ENCODE peak calls at places on chromosomes 16 and 17, in five cellular contexts. E is body of pancreas; Y is CD8-positive, alpha-beta T cell; Q is fibroblast of lung; H is cardiac fibroblast. U is an unnamed sample.

GRCh38 chr16:77531741-77532140 is 96.9 kb upstream of the ADAMTS18 start:
- DNase-seq in E (no peak), Y (no peak), Q (peak; percentile 17), H (no peak), U (no peak)

GRCh38 chr17:49717371-49717841 is 9.6 kb upstream of the SLC35B1 start:
- DNase-seq in E (peak; percentile 45), Y (no peak), Q (no peak), H (no peak), U (no peak)

GRCh38 chr16:28607116-28607623 is 2.7 kb downstream of the SULT1A1 start:
- DNase-seq in E (no peak), Y (no peak), Q (no peak), H (no peak), U (no peak)

GRCh38 chr16:83973077-83973476 is 5.0 kb downstream of the NECAB2 start:
- DNase-seq in E (no peak), Y (no peak), Q (no peak), H (no peak), U (no peak)

GRCh38 chr16:80092686-80093085 is 448.1 kb upstream of the DYNLRB2 start:
- DNase-seq in E (no peak), Y (no peak), Q (no peak), H (no peak), U (no peak)

GRCh38 chr16:25124503-25124902 is 13.0 kb downstream of the LCMT1 start:
- DNase-seq in E (no peak), Y (no peak), Q (no peak), H (no peak), U (no peak)

GRCh38 chr16:46731691-46732555 is 16.2 kb downstream of the MYLK3 start:
- DNase-seq in E (no peak), Y (no peak), Q (no peak), H (peak; percentile 65), U (no peak)

GRCh38 chr16:3256146-3256875 is at the start of gene MEFV:
- DNase-seq in E (no peak), Y (no peak), Q (no peak), H (peak; percentile 38), U (no peak)

GRCh38 chr16:72569677-72570076 is 397.7 kb upstream of the PMFBP1 start:
- DNase-seq in E (no peak), Y (no peak), Q (no peak), H (no peak), U (no peak)

GRCh38 chr17:17626840-17627239 is 35.3 kb upstream of the PEMT start:
- DNase-seq in E (no peak), Y (no peak), Q (no peak), H (no peak), U (no peak)

GRCh38 chr16:53757971-53758609 is 54.1 kb downstream of the FTO start:
- DNase-seq in E (no peak), Y (no peak), Q (no peak), H (no peak), U (no peak)

GRCh38 chr16:82748026-82748425 is 121.3 kb downstream of the CDH13 start:
- DNase-seq in E (peak; percentile 35), Y (no peak), Q (peak; percentile 91), H (peak; percentile 94), U (no peak)

GRCh38 chr16:73023752-73024570 is 24.0 kb downstream of the ZFHX3 start:
- DNase-seq in E (peak; percentile 9), Y (no peak), Q (no peak), H (no peak), U (no peak)

GRCh38 chr17:42459983-42460300 is 1.3 kb downstream of the ATP6V0A1 start:
- DNase-seq in E (no peak), Y (no peak), Q (peak; percentile 58), H (peak; percentile 58), U (peak; percentile 58)

GRCh38 chr16:9709221-9709620 is 473.0 kb downstream of the GRIN2A start:
- DNase-seq in E (no peak), Y (no peak), Q (no peak), H (no peak), U (no peak)

GRCh38 chr17:43814026-43814425 is 18.9 kb downstream of the MPP3 start:
- DNase-seq in E (no peak), Y (no peak), Q (no peak), H (no peak), U (no peak)

DNA sequence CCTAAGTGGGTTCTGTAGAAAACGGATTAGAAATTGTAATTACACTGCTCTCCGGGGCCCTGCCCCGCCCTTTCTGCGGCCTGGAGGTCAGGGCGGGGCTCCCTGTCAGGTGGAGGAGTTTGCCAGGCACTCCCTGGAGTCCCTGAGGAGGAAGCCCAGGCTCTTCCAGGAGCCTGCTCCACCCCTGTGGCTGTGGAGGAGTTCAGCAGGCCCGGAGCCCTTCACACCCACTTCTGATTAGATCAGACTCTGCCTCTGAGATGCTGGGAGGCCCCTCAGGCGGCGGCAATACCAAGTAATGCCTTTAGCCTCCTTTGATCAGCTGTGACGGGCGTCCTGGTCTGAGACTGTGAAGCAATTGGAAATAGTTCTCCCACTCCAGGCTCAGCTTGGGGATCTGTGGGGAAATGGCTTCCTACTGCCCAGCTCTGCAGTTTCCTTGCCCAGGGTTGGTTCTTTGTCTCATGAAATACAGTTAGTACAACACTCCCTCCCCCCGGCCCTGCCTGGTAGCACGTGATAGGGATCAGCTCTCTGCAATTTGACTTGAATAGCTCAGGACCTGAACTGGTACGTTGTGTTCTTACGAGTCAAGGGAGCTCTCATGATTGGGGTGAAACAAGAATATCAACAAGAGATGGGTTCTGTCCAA is 22.3 kb downstream of the BAIAP2 start:
- DNase-seq in E (no peak), Y (no peak), Q (peak; percentile 79), H (peak; percentile 68), U (no peak)
- TF ChIP-seq CTCF in E (no peak), Y (no peak), Q (no peak), H (no peak), U (no peak)

GRCh38 chr16:88533945-88534641 is 36.1 kb upstream of the ZC3H18 start:
- DNase-seq in E (no peak), Y (peak; percentile 73), Q (peak; percentile 61), H (peak; percentile 69), U (peak; percentile 88)

GRCh38 chr16:88533381-88533831 is 36.8 kb upstream of the ZC3H18 start:
- DNase-seq in E (no peak), Y (no peak), Q (peak; percentile 50), H (peak; percentile 30), U (no peak)

GRCh38 chr16:88531931-88532433 is 38.2 kb upstream of the ZC3H18 start:
- DNase-seq in E (no peak), Y (no peak), Q (no peak), H (no peak), U (no peak)

GRCh38 chr16:88531346-88531745 is 38.9 kb upstream of the ZC3H18 start:
- DNase-seq in E (no peak), Y (no peak), Q (no peak), H (no peak), U (no peak)

DNA sequence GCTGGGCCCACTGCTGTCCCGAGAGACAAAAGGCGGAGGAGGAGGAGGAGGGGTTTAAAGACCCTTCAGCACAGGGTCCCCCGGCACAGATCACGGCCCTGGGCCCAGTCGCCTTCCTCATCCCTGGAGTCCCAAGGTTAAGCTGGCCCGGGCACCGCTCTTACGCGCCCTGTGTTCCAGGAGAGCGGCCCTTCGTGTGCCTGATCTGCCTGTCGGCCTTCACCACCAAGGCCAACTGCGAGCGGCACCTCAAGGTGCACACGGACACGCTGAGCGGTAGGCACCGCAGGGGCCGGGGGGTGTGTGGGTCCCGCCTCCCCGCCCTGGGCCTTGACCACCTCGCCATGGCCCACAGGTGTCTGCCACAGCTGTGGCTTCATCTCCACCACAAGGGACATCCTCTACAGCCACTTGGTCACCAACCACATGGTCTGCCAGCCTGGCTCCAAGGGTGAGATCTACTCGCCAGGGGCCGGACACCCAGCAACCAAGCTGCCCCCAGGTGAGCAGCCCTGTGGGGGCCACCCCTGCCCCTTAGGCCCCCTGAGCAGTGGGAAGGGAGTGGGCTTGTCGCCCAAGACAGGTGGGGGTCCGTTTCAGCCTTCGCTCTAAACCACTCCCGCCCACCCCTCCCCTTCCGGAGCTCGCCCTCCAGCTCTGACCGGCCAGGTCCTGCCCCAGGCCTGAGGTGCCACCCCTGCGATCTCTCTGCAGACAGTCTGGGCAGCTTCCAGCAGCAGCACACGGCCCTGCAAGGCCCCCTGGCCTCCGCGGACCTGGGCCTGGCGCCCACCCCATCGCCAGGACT is 37.6 kb upstream of the ZC3H18 start:
- DNase-seq in E (no peak), Y (no peak), Q (no peak), H (no peak), U (no peak)
- H3K4me3 ChIP-seq in E (no peak overlapping the region), Y (no peak overlapping the region), Q (no peak overlapping the region), H (no peak overlapping the region), U (no peak overlapping the region)

DNA sequence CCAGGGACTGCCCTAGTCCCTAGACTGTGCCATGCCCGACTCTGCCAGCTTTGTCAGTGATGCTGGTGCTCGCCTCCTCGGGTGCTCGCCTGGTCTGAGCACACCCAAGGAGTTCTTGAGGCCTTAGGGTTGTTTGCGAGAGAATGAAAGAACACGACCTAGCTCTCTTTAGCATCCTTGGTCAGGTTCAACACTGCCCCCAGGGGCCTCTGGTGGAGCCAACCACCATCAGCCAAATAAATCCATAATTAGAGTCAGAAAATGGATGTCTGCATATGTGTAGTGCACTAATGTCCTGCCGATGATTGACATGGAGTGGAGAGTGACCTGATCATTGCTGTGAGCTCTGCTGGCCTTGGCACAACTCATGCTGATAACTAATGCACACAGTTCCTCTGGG is 8.2 kb upstream of the STH start:
- DNase-seq in E (no peak), Y (no peak), Q (no peak), H (no peak), U (no peak)
- TF ChIP-seq CTCF in E (no peak), Y (no peak), Q (no peak), H (no peak), U (no peak)

DNA sequence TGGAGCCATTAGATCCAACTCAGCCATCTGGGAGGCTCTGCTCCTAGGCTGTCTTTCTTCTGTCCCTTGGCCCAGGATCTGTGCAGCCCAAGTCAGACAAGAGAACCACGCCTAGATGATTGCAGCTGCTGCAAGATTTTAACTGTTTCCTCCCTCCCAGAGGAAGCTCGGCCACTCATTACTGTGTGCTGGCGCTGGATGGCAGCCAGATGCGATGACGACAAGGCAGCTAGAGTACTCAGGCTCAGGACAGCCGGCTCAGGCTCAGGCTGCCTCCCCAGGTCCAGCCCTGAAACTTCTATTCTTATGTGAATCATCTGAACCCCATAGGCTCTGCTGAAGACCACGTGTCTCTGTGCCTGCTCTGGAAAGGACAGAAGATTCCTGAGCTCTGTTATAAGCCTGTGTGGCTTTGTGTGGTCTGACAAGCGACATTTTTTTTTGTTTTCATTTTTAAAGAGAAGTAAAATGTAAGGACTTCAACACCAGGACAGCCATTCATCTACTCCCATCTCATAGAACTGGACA is 32.1 kb upstream of the FBXW10B start:
- DNase-seq in E (peak; percentile 83), Y (peak; percentile 14), Q (peak; percentile 99), H (peak; percentile 97), U (peak; percentile 14)
- H3K4me3 ChIP-seq in E (no peak overlapping the region), Y (no peak overlapping the region), Q (peak overlapping the region; percentile 97), H (peak overlapping the region; percentile 59), U (no peak overlapping the region)

DNA sequence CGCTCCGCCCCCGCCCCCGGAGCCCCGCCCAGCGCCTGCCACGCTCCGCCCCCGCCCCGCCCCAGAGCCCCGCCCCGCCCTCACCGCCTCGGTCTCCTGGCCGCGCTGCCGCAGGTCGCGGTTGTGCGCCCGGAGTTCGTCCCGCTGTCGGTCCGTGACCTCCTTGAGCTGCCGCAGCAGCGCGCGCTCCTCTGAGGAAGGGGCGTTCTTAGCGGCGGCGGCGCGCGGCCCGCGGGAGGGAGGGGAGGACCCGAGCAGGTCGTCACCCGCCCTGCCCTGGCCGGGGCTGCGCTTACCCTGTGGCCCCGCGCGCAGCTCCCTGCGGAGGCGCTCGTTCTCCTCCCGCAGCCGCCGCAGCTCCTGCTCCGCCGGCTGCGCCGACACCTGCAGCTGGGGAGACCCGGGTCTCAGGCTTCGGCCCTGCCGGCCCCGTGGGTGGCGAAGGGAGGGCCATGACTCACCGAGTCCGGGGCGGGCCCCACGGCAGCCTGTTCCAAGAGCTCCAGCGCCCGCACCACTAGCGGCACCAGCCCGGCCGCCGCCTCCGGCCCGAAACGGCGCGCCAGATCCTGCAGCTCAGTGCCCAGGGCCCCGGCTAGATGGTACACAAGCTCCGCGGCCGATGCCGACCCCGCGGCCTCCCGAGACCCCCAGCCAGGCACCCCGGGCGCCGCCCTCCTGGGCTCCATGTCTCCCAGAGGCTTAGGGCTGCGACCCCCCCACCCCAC is 386 bp downstream of the RILP start:
- DNase-seq in E (peak; percentile 93), Y (peak; percentile 74), Q (peak; percentile 87), H (peak; percentile 91), U (peak; percentile 81)
- TF ChIP-seq CTCF in E (no peak), Y (no peak), Q (no peak), H (no peak), U (no peak)

U was measured in GM12865.